ENCODE peak calls at places on chromosomes 1 and 21, in six cellular contexts. One of them, this sample, is unnamed.

GRCh38 chr1:40981702-40982448 is 2.4 kb downstream of the CTPS1 start:
- DNase-seq in neural crest cell: no peak
- DNase-seq in ACHN: no peak
- DNase-seq in stimulated activated CD8-positive, alpha-beta memory T cell treated with anti-CD3 and anti-CD28 coated beads, Interleukin-4, amount 100 ng/mL, for 48 hours: no peak
- DNase-seq in transverse colon: no peak
- DNase-seq in T-helper 17 cell: no peak
- DNase-seq in this sample: no peak

GRCh38 chr1:199123615-199124014 is 484.8 kb downstream of the PTPRC start:
- DNase-seq in T-helper 17 cell: no peak
- DNase-seq in neural crest cell: no peak
- DNase-seq in stimulated activated CD8-positive, alpha-beta memory T cell treated with anti-CD3 and anti-CD28 coated beads, Interleukin-4, amount 100 ng/mL, for 48 hours: no peak
- DNase-seq in transverse colon: no peak
- DNase-seq in ACHN: no peak
- DNase-seq in this sample: no peak

GRCh38 chr1:231630558-231631205 is 4.1 kb downstream of the DISC1 start:
- DNase-seq in transverse colon: no peak
- DNase-seq in ACHN: no peak
- DNase-seq in T-helper 17 cell: no peak
- DNase-seq in neural crest cell: no peak
- DNase-seq in stimulated activated CD8-positive, alpha-beta memory T cell treated with anti-CD3 and anti-CD28 coated beads, Interleukin-4, amount 100 ng/mL, for 48 hours: no peak
- DNase-seq in this sample: no peak

GRCh38 chr1:26626994-26627393 is 68.8 kb upstream of the ARID1A start:
- DNase-seq in stimulated activated CD8-positive, alpha-beta memory T cell treated with anti-CD3 and anti-CD28 coated beads, Interleukin-4, amount 100 ng/mL, for 48 hours: no peak
- DNase-seq in T-helper 17 cell: no peak
- DNase-seq in ACHN: no peak
- DNase-seq in transverse colon: no peak
- DNase-seq in neural crest cell: no peak
- DNase-seq in this sample: no peak

GRCh38 chr21:27759091-27759659 is 792.3 kb upstream of the ADAMTS5 start:
- DNase-seq in transverse colon: peak; percentile 47
- DNase-seq in stimulated activated CD8-positive, alpha-beta memory T cell treated with anti-CD3 and anti-CD28 coated beads, Interleukin-4, amount 100 ng/mL, for 48 hours: no peak
- DNase-seq in ACHN: peak; percentile 8
- DNase-seq in neural crest cell: peak; percentile 9
- DNase-seq in T-helper 17 cell: no peak
- DNase-seq in this sample: peak; percentile 21

GRCh38 chr21:45010096-45010495 is 64.3 kb upstream of the ADARB1 start:
- DNase-seq in neural crest cell: no peak
- DNase-seq in T-helper 17 cell: no peak
- DNase-seq in transverse colon: no peak
- DNase-seq in stimulated activated CD8-positive, alpha-beta memory T cell treated with anti-CD3 and anti-CD28 coated beads, Interleukin-4, amount 100 ng/mL, for 48 hours: no peak
- DNase-seq in ACHN: no peak
- DNase-seq in this sample: peak; percentile 61

GRCh38 chr1:25197982-25198681 is 34.2 kb downstream of the SYF2 start:
- DNase-seq in transverse colon: peak; percentile 64
- DNase-seq in stimulated activated CD8-positive, alpha-beta memory T cell treated with anti-CD3 and anti-CD28 coated beads, Interleukin-4, amount 100 ng/mL, for 48 hours: no peak
- DNase-seq in ACHN: no peak
- DNase-seq in neural crest cell: no peak
- DNase-seq in T-helper 17 cell: no peak
- DNase-seq in this sample: no peak

GRCh38 chr1:182392045-182393028 is 747 bp upstream of the GLUL start:
- DNase-seq in ACHN: peak; percentile 48
- DNase-seq in T-helper 17 cell: no peak
- DNase-seq in stimulated activated CD8-positive, alpha-beta memory T cell treated with anti-CD3 and anti-CD28 coated beads, Interleukin-4, amount 100 ng/mL, for 48 hours: peak; percentile 37
- DNase-seq in transverse colon: peak; percentile 49
- DNase-seq in neural crest cell: no peak
- DNase-seq in this sample: no peak

GRCh38 chr1:23524716-23525401 is 6.2 kb downstream of the E2F2 start:
- DNase-seq in stimulated activated CD8-positive, alpha-beta memory T cell treated with anti-CD3 and anti-CD28 coated beads, Interleukin-4, amount 100 ng/mL, for 48 hours: peak; percentile 44
- DNase-seq in neural crest cell: no peak
- DNase-seq in transverse colon: peak; percentile 92
- DNase-seq in ACHN: no peak
- DNase-seq in T-helper 17 cell: peak; percentile 24
- DNase-seq in this sample: no peak

GRCh38 chr1:208158640-208159541 is 85.3 kb downstream of the PLXNA2 start:
- DNase-seq in ACHN: no peak
- DNase-seq in stimulated activated CD8-positive, alpha-beta memory T cell treated with anti-CD3 and anti-CD28 coated beads, Interleukin-4, amount 100 ng/mL, for 48 hours: no peak
- DNase-seq in T-helper 17 cell: no peak
- DNase-seq in transverse colon: peak; percentile 72
- DNase-seq in neural crest cell: no peak
- DNase-seq in this sample: no peak

GRCh38 chr1:20124451-20125057 is 5.2 kb upstream of the PLA2G2D start:
- DNase-seq in stimulated activated CD8-positive, alpha-beta memory T cell treated with anti-CD3 and anti-CD28 coated beads, Interleukin-4, amount 100 ng/mL, for 48 hours: no peak
- DNase-seq in T-helper 17 cell: no peak
- DNase-seq in transverse colon: peak; percentile 44
- DNase-seq in neural crest cell: no peak
- DNase-seq in ACHN: peak; percentile 55
- DNase-seq in this sample: peak; percentile 92

GRCh38 chr1:17244826-17245740 is 3.8 kb upstream of the PADI3 start:
- DNase-seq in stimulated activated CD8-positive, alpha-beta memory T cell treated with anti-CD3 and anti-CD28 coated beads, Interleukin-4, amount 100 ng/mL, for 48 hours: no peak
- DNase-seq in transverse colon: no peak
- DNase-seq in ACHN: no peak
- DNase-seq in neural crest cell: peak; percentile 29
- DNase-seq in T-helper 17 cell: no peak
- DNase-seq in this sample: peak; percentile 60

GRCh38 chr1:43524804-43525203 is 5.9 kb upstream of the PTPRF start:
- DNase-seq in ACHN: no peak
- DNase-seq in transverse colon: peak; percentile 69
- DNase-seq in stimulated activated CD8-positive, alpha-beta memory T cell treated with anti-CD3 and anti-CD28 coated beads, Interleukin-4, amount 100 ng/mL, for 48 hours: no peak
- DNase-seq in T-helper 17 cell: no peak
- DNase-seq in neural crest cell: no peak
- DNase-seq in this sample: no peak

GRCh38 chr1:110319332-110320167 is 19.6 kb upstream of the RBM15 start:
- DNase-seq in transverse colon: no peak
- DNase-seq in neural crest cell: no peak
- DNase-seq in T-helper 17 cell: no peak
- DNase-seq in ACHN: no peak
- DNase-seq in stimulated activated CD8-positive, alpha-beta memory T cell treated with anti-CD3 and anti-CD28 coated beads, Interleukin-4, amount 100 ng/mL, for 48 hours: no peak
- DNase-seq in this sample: peak; percentile 53

GRCh38 chr1:107810552-107810951 is 154.4 kb downstream of the VAV3 start:
- DNase-seq in neural crest cell: no peak
- DNase-seq in T-helper 17 cell: no peak
- DNase-seq in stimulated activated CD8-positive, alpha-beta memory T cell treated with anti-CD3 and anti-CD28 coated beads, Interleukin-4, amount 100 ng/mL, for 48 hours: no peak
- DNase-seq in transverse colon: no peak
- DNase-seq in ACHN: no peak
- DNase-seq in this sample: no peak

GRCh38 chr1:219329606-219330005 is 155.9 kb downstream of the LYPLAL1 start:
- DNase-seq in transverse colon: no peak
- DNase-seq in neural crest cell: no peak
- DNase-seq in ACHN: no peak
- DNase-seq in stimulated activated CD8-positive, alpha-beta memory T cell treated with anti-CD3 and anti-CD28 coated beads, Interleukin-4, amount 100 ng/mL, for 48 hours: no peak
- DNase-seq in T-helper 17 cell: no peak
- DNase-seq in this sample: no peak

GRCh38 chr21:33362044-33362555 is 37.3 kb downstream of the IFNAR1 start:
- DNase-seq in neural crest cell: no peak
- DNase-seq in stimulated activated CD8-positive, alpha-beta memory T cell treated with anti-CD3 and anti-CD28 coated beads, Interleukin-4, amount 100 ng/mL, for 48 hours: peak; percentile 46
- DNase-seq in T-helper 17 cell: peak; percentile 65
- DNase-seq in ACHN: no peak
- DNase-seq in transverse colon: peak; percentile 56
- DNase-seq in this sample: no peak

GRCh38 chr1:6347641-6348487 is 45.7 kb downstream of the ACOT7 start:
- DNase-seq in T-helper 17 cell: peak; percentile 52
- DNase-seq in neural crest cell: peak; percentile 42
- DNase-seq in stimulated activated CD8-positive, alpha-beta memory T cell treated with anti-CD3 and anti-CD28 coated beads, Interleukin-4, amount 100 ng/mL, for 48 hours: peak; percentile 77
- DNase-seq in ACHN: peak; percentile 42
- DNase-seq in transverse colon: peak; percentile 68
- DNase-seq in this sample: peak; percentile 36

GRCh38 chr1:6727535-6727934 is 25.9 kb upstream of the DNAJC11 start:
- DNase-seq in ACHN: peak; percentile 53
- DNase-seq in stimulated activated CD8-positive, alpha-beta memory T cell treated with anti-CD3 and anti-CD28 coated beads, Interleukin-4, amount 100 ng/mL, for 48 hours: peak; percentile 78
- DNase-seq in transverse colon: peak; percentile 61
- DNase-seq in neural crest cell: peak; percentile 77
- DNase-seq in T-helper 17 cell: peak; percentile 32
- DNase-seq in this sample: peak; percentile 71

GRCh38 chr1:153728305-153729066 is 636 bp downstream of the INTS3 start:
- DNase-seq in stimulated activated CD8-positive, alpha-beta memory T cell treated with anti-CD3 and anti-CD28 coated beads, Interleukin-4, amount 100 ng/mL, for 48 hours: peak; percentile 56
- DNase-seq in ACHN: peak; percentile 48
- DNase-seq in T-helper 17 cell: peak; percentile 9
- DNase-seq in neural crest cell: peak; percentile 26
- DNase-seq in transverse colon: peak; percentile 41
- DNase-seq in this sample: peak; percentile 41

GRCh38 chr1:59261537-59261936 is 35.4 kb upstream of the FGGY start:
- DNase-seq in transverse colon: no peak
- DNase-seq in neural crest cell: no peak
- DNase-seq in ACHN: no peak
- DNase-seq in stimulated activated CD8-positive, alpha-beta memory T cell treated with anti-CD3 and anti-CD28 coated beads, Interleukin-4, amount 100 ng/mL, for 48 hours: no peak
- DNase-seq in T-helper 17 cell: no peak
- DNase-seq in this sample: no peak

GRCh38 chr1:212284332-212284743 is 872 bp upstream of the PPP2R5A start:
- DNase-seq in T-helper 17 cell: no peak
- DNase-seq in stimulated activated CD8-positive, alpha-beta memory T cell treated with anti-CD3 and anti-CD28 coated beads, Interleukin-4, amount 100 ng/mL, for 48 hours: no peak
- DNase-seq in ACHN: no peak
- DNase-seq in transverse colon: no peak
- DNase-seq in neural crest cell: no peak
- DNase-seq in this sample: no peak

GRCh38 chr1:150127868-150128267 is 21.8 kb upstream of the PLEKHO1 start:
- DNase-seq in T-helper 17 cell: no peak
- DNase-seq in stimulated activated CD8-positive, alpha-beta memory T cell treated with anti-CD3 and anti-CD28 coated beads, Interleukin-4, amount 100 ng/mL, for 48 hours: peak; percentile 62
- DNase-seq in transverse colon: no peak
- DNase-seq in neural crest cell: no peak
- DNase-seq in ACHN: no peak
- DNase-seq in this sample: no peak